ENCODE peak calls at places on chromosome X, in six cellular contexts. N, M, V, F, C and G are unnamed samples.

GRCh38 chrX:45719751-45720501 is 519.2 kb upstream of the DIPK2B start:
- DNase-seq in N (no peak), M (no peak), V (no peak), F (no peak), C (no peak), G (no peak)

GRCh38 chrX:39816871-39817731 is 280.7 kb downstream of the BCOR start:
- DNase-seq in N (no peak), M (no peak), V (no peak), F (peak; percentile 59), C (peak; percentile 77), G (no peak)

GRCh38 chrX:149490100-149490499 is 15.0 kb downstream of the IDS start:
- DNase-seq in N (no peak), M (no peak), V (no peak), F (no peak), C (no peak), G (no peak)

GRCh38 chrX:143306991-143307965 is 210.0 kb downstream of the SPANXN3 start:
- DNase-seq in N (peak; percentile 56), M (no peak), V (no peak), F (no peak), C (no peak), G (no peak)

GRCh38 chrX:109856974-109857373 is 123.9 kb upstream of the ACSL4 start:
- DNase-seq in N (peak; percentile 10), M (peak; percentile 15), V (no peak), F (no peak), C (no peak), G (no peak)

GRCh38 chrX:98338544-98338943 is 1454.8 kb downstream of the RPA4 start:
- DNase-seq in N (no peak), M (no peak), V (no peak), F (no peak), C (no peak), G (no peak)

GRCh38 chrX:129823523-129823922 is 20.2 kb downstream of the ZDHHC9 start:
- DNase-seq in N (no peak), M (no peak), V (no peak), F (no peak), C (no peak), G (no peak)

GRCh38 chrX:118221733-118222132 is 105.1 kb upstream of the KLHL13 start:
- DNase-seq in N (no peak), M (no peak), V (no peak), F (no peak), C (no peak), G (no peak)

GRCh38 chrX:2282490-2283090 is 218.2 kb downstream of the DHRSX start:
- DNase-seq in N (no peak), M (no peak), V (no peak), F (no peak), C (no peak), G (no peak)

GRCh38 chrX:39445336-39445735 is 644.1 kb downstream of the MID1IP1 start:
- DNase-seq in N (peak; percentile 18), M (no peak), V (no peak), F (no peak), C (peak; percentile 48), G (peak; percentile 4)

GRCh38 chrX:22314211-22314610 is 41.5 kb downstream of the CBLL2 start:
- DNase-seq in N (no peak), M (no peak), V (no peak), F (no peak), C (no peak), G (no peak)

GRCh38 chrX:68876731-68877130 is 47.9 kb downstream of the EFNB1 start:
- DNase-seq in N (no peak), M (no peak), V (no peak), F (no peak), C (no peak), G (no peak)

GRCh38 chrX:51641421-51642021 is 22.8 kb upstream of the CENPVL3 start:
- DNase-seq in N (peak; percentile 22), M (peak; percentile 5), V (no peak), F (no peak), C (no peak), G (no peak)

GRCh38 chrX:104270916-104271512 is 16.3 kb upstream of the ESX1 start:
- DNase-seq in N (peak; percentile 37), M (peak; percentile 8), V (peak; percentile 36), F (no peak), C (peak; percentile 60), G (peak; percentile 33)

GRCh38 chrX:85084770-85085393 is 81.2 kb downstream of the APOOL start:
- DNase-seq in N (peak; percentile 3), M (peak; percentile 10), V (no peak), F (no peak), C (no peak), G (no peak)

GRCh38 chrX:30373479-30373878 is 64.3 kb upstream of the NR0B1 start:
- DNase-seq in N (no peak), M (no peak), V (no peak), F (no peak), C (no peak), G (no peak)

GRCh38 chrX:40009462-40009851 is 88.3 kb downstream of the BCOR start:
- DNase-seq in N (no peak), M (no peak), V (no peak), F (no peak), C (no peak), G (no peak)

GRCh38 chrX:110491846-110492620 is 133.4 kb downstream of the RTL9 start:
- DNase-seq in N (no peak), M (no peak), V (no peak), F (no peak), C (no peak), G (no peak)

GRCh38 chrX:2185341-2186082 is 315.3 kb downstream of the DHRSX start:
- DNase-seq in N (no peak), M (no peak), V (no peak), F (no peak), C (no peak), G (no peak)

GRCh38 chrX:2965965-2966364 is 36.8 kb upstream of the ARSD start:
- DNase-seq in N (peak; percentile 15), M (no peak), V (no peak), F (no peak), C (no peak), G (no peak)

GRCh38 chrX:14875624-14876023 is 2.4 kb downstream of the MOSPD2 start:
- DNase-seq in N (no peak), M (no peak), V (no peak), F (no peak), C (no peak), G (no peak)

GRCh38 chrX:101619336-101619735 is 1.5 kb upstream of the ARMCX6 start:
- DNase-seq in N (no peak), M (no peak), V (no peak), F (no peak), C (no peak), G (no peak)

GRCh38 chrX:141960573-141960972 is 56.9 kb downstream of the MAGEC1 start:
- DNase-seq in N (no peak), M (no peak), V (no peak), F (no peak), C (no peak), G (no peak)

GRCh38 chrX:18949902-18950301 is 34.0 kb downstream of the PHKA2 start:
- DNase-seq in N (no peak), M (no peak), V (no peak), F (no peak), C (no peak), G (no peak)

GRCh38 chrX:20267924-20268701 is 1.4 kb upstream of the RPS6KA3 start:
- DNase-seq in N (peak; percentile 65), M (peak; percentile 37), V (peak; percentile 49), F (peak; percentile 87), C (peak; percentile 48), G (peak; percentile 33)

GRCh38 chrX:40158036-40158706 is 60.4 kb upstream of the BCOR start:
- DNase-seq in N (no peak), M (no peak), V (no peak), F (peak; percentile 86), C (no peak), G (no peak)

GRCh38 chrX:33840176-33840575 is 291.9 kb downstream of the FAM47A start:
- DNase-seq in N (no peak), M (peak; percentile 4), V (no peak), F (no peak), C (no peak), G (no peak)

GRCh38 chrX:148459343-148459742 is 41.1 kb upstream of the AFF2 start:
- DNase-seq in N (no peak), M (no peak), V (no peak), F (no peak), C (no peak), G (no peak)
- H3K9me3 ChIP-seq in N (no peaks in the 10 kb centered on the region), M (no peaks in the 10 kb centered on the region), V (no peaks in the 10 kb centered on the region), F (no peaks in the 10 kb centered on the region), C (no peaks in the 10 kb centered on the region), G (no peaks in the 10 kb centered on the region)

GRCh38 chrX:155876704-155877103 is 4.4 kb upstream of the VAMP7 start:
- DNase-seq in N (no peak), M (no peak), V (no peak), F (no peak), C (no peak), G (no peak)
- TF ChIP-seq POLR2A in N (no peak), M (no peak), V (no peak), F (no peak), C (no peak), G (no peak)

GRCh38 chrX:119579414-119579813 is 5.1 kb downstream of the UBE2A start:
- DNase-seq in N (no peak), M (no peak), V (no peak), F (no peak), C (no peak), G (no peak)

GRCh38 chrX:119573222-119573621 is 1.1 kb upstream of the UBE2A start:
- DNase-seq in N (no peak), M (no peak), V (no peak), F (no peak), C (no peak), G (no peak)

GRCh38 chrX:119570351-119570835 is 4.0 kb upstream of the UBE2A start:
- DNase-seq in N (no peak), M (no peak), V (no peak), F (no peak), C (no peak), G (no peak)

GRCh38 chrX:119573840-119574393 is 446 bp upstream of the UBE2A start:
- DNase-seq in N (peak; percentile 49), M (peak; percentile 7), V (peak; percentile 27), F (no peak), C (peak; percentile 55), G (no peak)

DNA sequence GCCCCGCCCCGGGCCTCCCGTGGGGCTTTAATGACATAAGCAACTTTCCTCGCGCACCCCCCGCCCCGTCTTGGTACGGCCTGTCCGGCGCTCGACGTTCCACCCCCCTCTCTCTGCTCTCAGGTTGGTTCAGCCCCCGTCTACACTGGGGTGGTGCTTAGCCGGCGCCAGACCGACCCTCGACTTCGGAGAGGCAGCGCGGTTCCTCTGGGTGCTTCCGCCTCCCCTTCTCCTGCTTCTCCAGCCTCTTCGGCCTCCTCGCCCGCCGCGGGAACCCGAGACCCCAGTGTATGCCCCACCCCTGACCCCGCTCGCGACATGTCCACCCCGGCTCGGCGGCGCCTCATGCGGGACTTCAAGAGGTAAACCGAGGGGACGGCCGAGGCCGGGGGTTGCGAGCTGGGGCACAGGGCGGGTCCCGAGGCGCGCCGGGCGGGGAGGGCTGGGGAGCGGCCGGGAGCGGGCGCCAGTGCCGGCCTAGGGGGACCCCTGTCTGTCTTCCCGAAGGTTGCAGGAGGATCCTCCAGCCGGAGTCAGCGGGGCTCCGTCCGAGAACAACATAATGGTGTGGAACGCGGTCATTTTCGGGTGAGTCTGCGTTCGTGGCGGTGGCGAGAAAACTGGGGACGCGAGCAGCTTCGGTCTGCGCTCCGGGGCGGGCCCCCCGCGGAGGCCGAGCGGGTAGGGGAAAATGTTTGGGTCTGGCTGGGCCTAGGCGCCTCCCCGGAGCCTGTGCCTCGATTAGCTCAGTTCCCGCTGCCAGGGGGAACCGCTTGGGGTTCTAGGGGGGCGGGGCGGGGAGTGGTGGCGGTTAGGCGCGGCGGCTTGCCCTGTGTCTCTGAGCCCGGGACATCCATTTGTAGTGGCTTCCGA is at the start of gene UBE2A:
- DNase-seq in N (peak; percentile 92), M (peak; percentile 81), V (peak; percentile 92), F (peak; percentile 96), C (peak; percentile 91), G (peak; percentile 82)
- H3K9me3 ChIP-seq in N (no peaks in the 10 kb centered on the region), M (no peaks in the 10 kb centered on the region), V (no peaks in the 10 kb centered on the region), F (no peaks in the 10 kb centered on the region), C (no peaks in the 10 kb centered on the region), G (no peaks in the 10 kb centered on the region)

GRCh38 chrX:49100704-49101628 is 21.3 kb upstream of the WDR45 start:
- DNase-seq in N (peak; percentile 94), M (peak; percentile 79), V (peak; percentile 91), F (peak; percentile 94), C (peak; percentile 94), G (peak; percentile 86)
- TF ChIP-seq POLR2A in N (peak; percentile 83), M (peak; percentile 56), V (no peak), F (peak; percentile 51), C (peak; percentile 78), G (peak; percentile 38)